ENCODE peak calls at places on chromosomes 3 and 15, in five cellular contexts. F is kidney, G is astrocyte of the spinal cord, H is AG10803, J is foreskin fibroblast. Y is an unnamed sample.

GRCh38 chr3:11665331-11665730 is 21.6 kb upstream of the VGLL4 start:
- DNase-seq in F (no peak), G (no peak), H (no peak), J (no peak), Y (no peak)

GRCh38 chr3:32522682-32523081 is 20.0 kb upstream of the CMTM6 start:
- DNase-seq in F (no peak), G (no peak), H (no peak), J (no peak), Y (no peak)

GRCh38 chr15:34078900-34079299 is 22.8 kb downstream of the EMC7 start:
- DNase-seq in F (no peak), G (no peak), H (no peak), J (no peak), Y (no peak)

GRCh38 chr3:36859494-36859893 is 85.4 kb downstream of the TRANK1 start:
- DNase-seq in F (no peak), G (no peak), H (no peak), J (no peak), Y (no peak)

GRCh38 chr15:48644498-48644826 is 1.0 kb downstream of the FBN1 start:
- DNase-seq in F (peak; percentile 71), G (peak; percentile 47), H (no peak), J (peak; percentile 31), Y (no peak)

GRCh38 chr15:70200511-70200991 is 102.8 kb upstream of the TLE3 start:
- DNase-seq in F (no peak), G (no peak), H (peak; percentile 49), J (no peak), Y (no peak)

GRCh38 chr15:31434418-31435255 is 108.0 kb downstream of the KLF13 start:
- DNase-seq in F (peak; percentile 83), G (peak; percentile 77), H (peak; percentile 92), J (peak; percentile 86), Y (peak; percentile 65)

GRCh38 chr15:48422401-48422800 is 91.2 kb downstream of the DUT start:
- DNase-seq in F (no peak), G (no peak), H (peak; percentile 64), J (no peak), Y (no peak)

GRCh38 chr3:88000853-88001252 is 58.0 kb downstream of the CGGBP1 start:
- DNase-seq in F (no peak), G (peak; percentile 22), H (no peak), J (no peak), Y (no peak)

GRCh38 chr3:188869628-188870027 is 302.1 kb upstream of the TPRG1 start:
- DNase-seq in F (no peak), G (peak; percentile 26), H (no peak), J (no peak), Y (no peak)

GRCh38 chr15:32888221-32888761 is 170.5 kb downstream of the GREM1 start:
- DNase-seq in F (no peak), G (no peak), H (peak; percentile 92), J (peak; percentile 56), Y (no peak)

GRCh38 chr3:112671930-112672715 is 31.2 kb upstream of the CCDC80 start:
- DNase-seq in F (no peak), G (peak; percentile 93), H (peak; percentile 99), J (peak; percentile 88), Y (peak; percentile 92)

GRCh38 chr15:51736646-51737537 is 563 bp downstream of the LYSMD2 start:
- DNase-seq in F (peak; percentile 80), G (no peak), H (no peak), J (no peak), Y (no peak)

GRCh38 chr15:68985361-68985891 is 29.1 kb upstream of the NOX5 start:
- DNase-seq in F (no peak), G (no peak), H (no peak), J (no peak), Y (no peak)

GRCh38 chr15:100983221-100983620 is 64.1 kb downstream of the LRRK1 start:
- DNase-seq in F (no peak), G (no peak), H (no peak), J (no peak), Y (no peak)

GRCh38 chr3:139751789-139752188 is 74.0 kb upstream of the NMNAT3 start:
- DNase-seq in F (no peak), G (no peak), H (no peak), J (no peak), Y (no peak)

GRCh38 chr3:178735032-178735674 is 198.9 kb downstream of the KCNMB2 start:
- DNase-seq in F (no peak), G (no peak), H (no peak), J (no peak), Y (no peak)

GRCh38 chr15:74609938-74610301 is 5.7 kb upstream of the CLK3 start:
- DNase-seq in F (peak; percentile 64), G (no peak), H (no peak), J (no peak), Y (no peak)

GRCh38 chr3:56851966-56852884 is 50.5 kb upstream of the ARHGEF3 start:
- DNase-seq in F (no peak), G (no peak), H (peak; percentile 8), J (no peak), Y (no peak)

GRCh38 chr3:72818092-72818721 is 30.0 kb downstream of the SHQ1 start:
- DNase-seq in F (no peak), G (peak; percentile 38), H (peak; percentile 42), J (no peak), Y (no peak)

GRCh38 chr3:169354774-169355501 is 308.6 kb downstream of the MECOM start:
- DNase-seq in F (no peak), G (no peak), H (no peak), J (no peak), Y (no peak)

GRCh38 chr15:35622641-35623340 is 76.8 kb upstream of the DPH6 start:
- DNase-seq in F (no peak), G (no peak), H (no peak), J (no peak), Y (peak; percentile 43)

GRCh38 chr3:35392187-35392586 is 247.1 kb upstream of the ARPP21 start:
- DNase-seq in F (no peak), G (no peak), H (no peak), J (no peak), Y (no peak)

GRCh38 chr3:35929158-35929557 is 289.8 kb downstream of the ARPP21 start:
- DNase-seq in F (no peak), G (peak; percentile 30), H (no peak), J (peak; percentile 64), Y (no peak)

GRCh38 chr3:196842567-196843434 is 24.9 kb upstream of the SENP5 start:
- DNase-seq in F (no peak), G (no peak), H (no peak), J (no peak), Y (no peak)

DNA sequence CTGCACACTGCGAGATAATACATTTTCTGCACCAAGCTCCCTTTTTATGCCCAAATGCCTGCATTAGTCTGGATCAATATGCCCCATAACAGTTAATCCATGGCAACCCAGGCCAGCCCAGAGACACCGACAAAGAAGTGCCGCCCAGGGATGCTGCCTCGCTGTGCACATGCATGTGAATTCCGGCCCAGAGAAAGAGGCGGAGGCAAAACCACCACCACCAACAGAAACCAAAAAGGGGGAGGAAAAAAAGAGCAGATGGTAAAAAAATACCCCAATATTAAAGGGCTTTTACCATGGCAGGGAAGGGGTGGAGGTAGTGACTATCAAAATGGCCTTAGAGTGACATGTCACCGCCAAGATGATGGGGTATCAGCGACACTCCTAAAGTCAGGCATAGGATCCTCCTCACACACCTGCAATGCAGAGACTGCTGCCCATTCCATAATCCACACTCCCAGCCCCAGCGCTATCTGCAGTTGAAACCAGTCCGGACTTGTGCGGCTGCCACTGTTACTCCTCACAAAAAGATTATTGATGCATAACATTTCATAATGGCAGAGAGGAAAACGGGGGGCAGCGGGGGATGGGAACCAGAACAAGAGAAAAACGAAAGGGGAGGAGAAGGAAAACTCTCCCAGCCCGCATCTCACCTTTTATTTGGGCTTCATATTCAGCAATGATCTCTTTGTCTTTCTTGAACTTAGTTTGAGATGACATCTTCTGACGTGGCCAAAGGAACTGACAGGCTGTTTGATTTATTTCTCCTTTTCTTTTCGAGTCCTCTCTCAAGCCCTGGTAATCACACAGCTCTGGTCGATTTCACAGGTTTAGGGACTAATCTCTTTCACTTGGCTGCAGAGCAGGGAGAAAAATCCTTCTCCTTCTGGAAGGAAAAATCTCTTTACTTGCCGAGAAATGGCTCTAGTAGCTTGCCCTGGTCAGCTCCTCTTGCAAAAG is 934 bp downstream of the SRGAP3 start:
- DNase-seq in F (peak; percentile 71), G (no peak), H (no peak), J (no peak), Y (no peak)
- H3K4me3 ChIP-seq in F (peak overlapping the region; percentile 73), G (peak overlapping the region; percentile 43), H (peak overlapping the region; percentile 69), J (peak overlapping the region; percentile 48), Y (peak overlapping the region; percentile 60)

GRCh38 chr15:64634576-64635485 is 140.6 kb downstream of the RBPMS2 start:
- DNase-seq in F (no peak), G (peak; percentile 67), H (no peak), J (no peak), Y (no peak)

GRCh38 chr15:64635486-64635815 is 139.9 kb downstream of the RBPMS2 start:
- DNase-seq in F (no peak), G (peak; percentile 55), H (peak; percentile 68), J (peak; percentile 59), Y (peak; percentile 64)

GRCh38 chr15:64633332-64633731 is 142.1 kb downstream of the RBPMS2 start:
- DNase-seq in F (no peak), G (no peak), H (no peak), J (no peak), Y (no peak)

GRCh38 chr15:64636101-64636500 is 139.3 kb downstream of the RBPMS2 start:
- DNase-seq in F (no peak), G (peak; percentile 13), H (no peak), J (no peak), Y (no peak)

DNA sequence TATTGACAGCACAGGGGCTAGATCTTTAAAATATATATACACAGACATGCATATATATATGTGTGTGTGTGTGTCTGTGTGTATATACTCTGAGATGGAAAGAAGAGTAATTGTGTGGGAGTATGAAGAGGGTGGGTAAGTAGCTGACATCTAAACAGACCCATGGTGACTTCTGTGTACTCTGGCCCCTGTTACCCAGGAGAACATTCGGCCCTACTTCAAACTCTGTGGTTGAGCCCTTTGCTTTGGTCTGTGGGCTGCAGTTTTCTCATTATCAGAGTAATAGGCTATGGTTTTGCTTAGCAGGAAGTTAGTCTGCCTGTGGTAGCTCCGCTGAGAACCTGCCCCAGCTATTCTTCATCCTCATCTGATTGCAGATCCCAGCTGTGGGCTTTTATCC is 141.4 kb downstream of the RBPMS2 start:
- DNase-seq in F (no peak), G (peak; percentile 74), H (no peak), J (no peak), Y (no peak)
- H3K4me3 ChIP-seq in F (no peak overlapping the region), G (no peak overlapping the region), H (no peak overlapping the region), J (no peak overlapping the region), Y (no peak overlapping the region)

GRCh38 chr3:107432646-107433045 is 55.4 kb downstream of the CCDC54 start:
- DNase-seq in F (no peak), G (peak; percentile 4), H (no peak), J (no peak), Y (no peak)
- H3K4me3 ChIP-seq in F (peak overlapping the region; percentile 94), G (no peak overlapping the region), H (peak overlapping the region; percentile 76), J (peak overlapping the region; percentile 77), Y (no peak overlapping the region)

DNA sequence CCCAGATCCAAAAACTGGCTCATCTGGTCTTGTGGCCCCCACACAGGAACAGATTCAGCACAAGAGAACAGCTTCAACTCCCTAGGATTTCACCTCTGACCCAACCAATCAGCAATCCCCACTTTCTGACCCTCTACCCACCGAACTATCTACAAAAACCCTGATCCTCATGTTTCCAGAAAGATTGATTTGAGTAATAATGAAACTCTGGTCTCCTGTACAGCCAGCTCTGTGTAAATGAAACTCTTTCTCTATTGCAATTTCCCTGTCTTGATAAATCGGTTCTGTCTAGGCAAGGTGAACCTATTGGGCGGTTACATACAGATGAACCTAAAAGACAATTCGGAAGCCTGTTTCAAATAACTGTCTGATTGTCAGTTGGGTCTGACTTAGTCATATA is 847.6 kb upstream of the ALCAM start:
- DNase-seq in F (no peak), G (no peak), H (no peak), J (no peak), Y (no peak)
- H3K4me3 ChIP-seq in F (no peak overlapping the region), G (no peak overlapping the region), H (no peak overlapping the region), J (no peak overlapping the region), Y (no peak overlapping the region)

GRCh38 chr3:157127831-157128767 is 31.8 kb downstream of the CCNL1 start:
- DNase-seq in F (peak; percentile 92), G (peak; percentile 83), H (peak; percentile 62), J (peak; percentile 92), Y (peak; percentile 83)
- H3K4me3 ChIP-seq in F (no peak overlapping the region), G (no peak overlapping the region), H (no peak overlapping the region), J (no peak overlapping the region), Y (no peak overlapping the region)